ENCODE peak calls at places on chromosome 12, in four cellular contexts. C is ovary, K is Peyer's patch, G is AG04450. P is an unnamed sample.

GRCh38 chr12:122023339-122024131 is 1.9 kb downstream of the BCL7A start:
- DNase-seq in C (peak; percentile 78), G (peak; percentile 11), K (peak; percentile 66), P (peak; percentile 87)

GRCh38 chr12:78483767-78484315 is 380.7 kb upstream of the SYT1 start:
- DNase-seq in K (no peak), G (no peak), C (no peak), P (no peak)

GRCh38 chr12:98741615-98742265 is 96.7 kb downstream of the APAF1 start:
- DNase-seq in C (no peak), K (no peak), G (no peak), P (no peak)

GRCh38 chr12:46383654-46384450 is 11.3 kb upstream of the SLC38A2 start:
- DNase-seq in G (peak; percentile 95), K (peak; percentile 95), C (peak; percentile 95), P (peak; percentile 97)

GRCh38 chr12:110862331-110862730 is 15.5 kb downstream of the CCDC63 start:
- DNase-seq in K (no peak), C (no peak), G (no peak), P (no peak)

GRCh38 chr12:100199347-100200136 is 1.1 kb upstream of the ACTR6 start:
- DNase-seq in C (peak; percentile 71), G (no peak), K (peak; percentile 93), P (peak; percentile 85)

GRCh38 chr12:68406134-68406576 is 74.0 kb upstream of the MDM1 start:
- DNase-seq in K (peak; percentile 92), G (peak; percentile 65), C (peak; percentile 90), P (peak; percentile 96)

GRCh38 chr12:24118675-24119074 is 169.2 kb upstream of the SOX5 start:
- DNase-seq in C (no peak), G (no peak), K (no peak), P (no peak)

GRCh38 chr12:112361271-112361670 is 21.0 kb downstream of the HECTD4 start:
- DNase-seq in K (no peak), C (no peak), G (no peak), P (no peak)

GRCh38 chr12:104653730-104654328 is 197.1 kb downstream of the CHST11 start:
- DNase-seq in K (no peak), G (no peak), C (no peak), P (no peak)

GRCh38 chr12:104658085-104658484 is 201.3 kb downstream of the CHST11 start:
- DNase-seq in C (no peak), K (no peak), G (no peak), P (no peak)

GRCh38 chr12:104656921-104657320 is 200.2 kb downstream of the CHST11 start:
- DNase-seq in C (no peak), K (no peak), G (peak; percentile 36), P (no peak)

GRCh38 chr12:104655059-104655609 is 198.4 kb downstream of the CHST11 start:
- DNase-seq in K (no peak), G (no peak), C (no peak), P (no peak)

DNA sequence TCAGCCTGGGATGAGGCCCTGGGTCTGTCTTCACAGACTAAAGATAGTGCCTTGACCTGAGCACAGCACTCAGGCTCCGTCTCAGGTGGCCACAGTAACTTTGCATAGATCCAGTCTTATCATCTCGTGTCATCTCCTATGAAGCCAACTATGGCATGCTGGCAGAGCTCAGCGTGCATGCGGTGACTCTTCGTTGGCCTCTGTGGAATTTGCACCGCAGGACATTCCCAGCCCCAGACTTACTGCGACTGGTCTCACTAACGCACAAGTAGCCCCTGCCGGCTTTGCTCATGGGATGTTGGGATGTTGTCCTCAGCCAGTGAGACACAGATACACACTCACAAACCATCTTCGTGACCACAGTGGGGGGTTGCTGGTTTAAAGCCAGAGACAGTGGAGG is 199.6 kb downstream of the CHST11 start:
- DNase-seq in G (no peak), K (no peak), C (no peak), P (no peak)
- H3K27ac ChIP-seq in G (no peak overlapping the region), K (no peak overlapping the region), C (no peak overlapping the region), P (no peak overlapping the region)

DNA sequence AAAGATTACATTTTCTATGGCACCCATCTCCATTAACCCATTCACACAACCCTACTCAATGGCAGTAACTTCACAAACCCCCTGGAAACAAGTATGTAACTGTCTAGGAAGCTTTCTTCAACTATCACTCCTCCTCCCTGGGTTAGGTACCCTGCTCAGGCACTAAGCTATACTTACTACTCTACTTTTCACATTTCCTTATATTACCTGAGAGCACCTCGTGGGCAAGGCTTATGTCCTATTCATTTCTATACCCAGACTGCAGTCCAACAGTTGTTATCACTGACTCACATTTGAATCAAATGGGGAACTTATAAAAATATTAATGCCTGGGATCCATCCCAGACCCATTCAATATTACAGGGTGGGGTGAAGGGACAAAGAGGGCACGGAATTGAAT is 4.6 kb downstream of the PAWR start:
- DNase-seq in C (no peak), K (no peak), G (no peak), P (no peak)
- H3K4me3 ChIP-seq in C (peak overlapping the region; percentile 65), K (peak overlapping the region; percentile 91), G (no peak overlapping the region), P (peak overlapping the region; percentile 85)

GRCh38 chr12:49440031-49440430 is 72.8 kb downstream of the SPATS2 start:
- DNase-seq in K (no peak), G (no peak), C (no peak), P (no peak)

GRCh38 chr12:49442915-49443314 is 75.7 kb downstream of the SPATS2 start:
- DNase-seq in K (no peak), G (no peak), C (no peak), P (no peak)

GRCh38 chr12:49439042-49439441 is 71.8 kb downstream of the SPATS2 start:
- DNase-seq in K (no peak), C (no peak), G (no peak), P (no peak)
- H3K27ac ChIP-seq in K (no peak overlapping the region), C (no peak overlapping the region), G (no peak overlapping the region), P (no peak overlapping the region)

DNA sequence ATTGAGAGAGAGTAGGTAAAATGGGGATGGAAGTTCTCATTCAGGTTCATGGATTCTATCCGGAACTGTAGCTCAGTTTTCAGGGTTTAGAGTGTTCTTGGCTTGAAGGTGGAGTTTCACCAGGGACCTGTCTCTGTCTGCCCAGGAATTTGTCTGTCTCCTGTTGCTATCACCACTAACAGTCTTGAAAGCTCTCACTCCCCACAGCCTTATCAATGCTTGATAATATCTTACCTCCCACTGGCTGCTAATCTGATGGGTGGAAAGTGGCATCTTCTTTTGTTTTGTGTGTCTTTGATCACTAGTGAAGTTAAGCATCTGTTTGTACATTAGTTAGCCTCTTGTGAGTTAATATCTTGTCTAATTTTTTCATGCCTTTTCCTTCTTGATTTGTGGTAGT is 60.3 kb upstream of the TSPAN11 start:
- DNase-seq in K (no peak), C (no peak), G (no peak), P (no peak)
- H3K4me3 ChIP-seq in K (no peak overlapping the region), C (no peak overlapping the region), G (no peak overlapping the region), P (no peak overlapping the region)

DNA sequence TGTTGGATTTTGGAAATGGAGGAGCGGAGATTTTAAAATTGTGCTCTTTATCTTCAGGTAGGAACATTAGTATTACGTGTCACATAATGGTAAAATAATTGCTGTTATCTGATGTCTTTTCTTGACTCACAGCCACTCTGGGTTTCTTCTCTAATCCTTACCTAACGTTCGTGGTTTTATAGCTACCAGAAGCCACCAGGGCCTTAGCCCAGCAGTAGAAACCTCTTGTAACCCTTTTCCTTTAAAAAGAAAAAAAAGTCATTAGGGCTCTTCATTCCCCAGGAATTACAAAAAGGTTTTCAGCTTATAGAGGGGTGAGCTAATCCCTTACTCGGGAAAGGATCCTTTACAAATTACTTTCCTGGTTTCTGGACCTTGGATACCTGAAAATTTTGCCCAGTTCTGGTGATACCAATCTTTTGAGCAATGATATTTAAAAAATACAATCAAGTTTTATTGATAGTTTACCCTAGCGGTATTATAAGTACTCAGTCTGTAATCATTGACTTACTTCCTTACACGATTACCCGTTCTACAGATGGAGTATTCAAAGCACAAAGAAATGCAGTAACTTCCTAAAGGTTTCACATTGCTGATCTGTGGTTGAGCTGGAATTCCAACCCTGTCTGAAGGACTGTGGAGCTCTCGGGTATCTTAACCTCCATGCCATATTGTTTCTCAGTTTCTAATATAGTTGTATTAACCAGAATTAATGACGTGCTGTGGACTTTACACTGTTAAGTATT is 1.6 kb downstream of the GABARAPL1 start:
- DNase-seq in C (no peak), G (no peak), K (no peak), P (no peak)
- H3K27ac ChIP-seq in C (peak overlapping the region; percentile 97), G (peak overlapping the region; percentile 100), K (peak overlapping the region; percentile 99), P (peak overlapping the region; percentile 99)

GRCh38 chr12:6224550-6224949 is 24.4 kb downstream of the CD9 start:
- DNase-seq in G (no peak), K (no peak), C (peak; percentile 51), P (peak; percentile 94)

GRCh38 chr12:6225630-6226001 is 25.4 kb downstream of the CD9 start:
- DNase-seq in K (no peak), G (no peak), C (no peak), P (no peak)

GRCh38 chr12:6226002-6226700 is 26.0 kb downstream of the CD9 start:
- DNase-seq in G (no peak), K (no peak), C (peak; percentile 88), P (peak; percentile 96)

GRCh38 chr12:6228535-6229223 is 28.5 kb downstream of the CD9 start:
- DNase-seq in K (peak; percentile 65), G (no peak), C (no peak), P (no peak)

GRCh38 chr12:6226701-6227096 is 26.5 kb downstream of the CD9 start:
- DNase-seq in C (peak; percentile 71), G (no peak), K (no peak), P (no peak)
- H3K4me3 ChIP-seq in C (peak overlapping the region; percentile 5), G (no peak overlapping the region), K (no peak overlapping the region), P (peak overlapping the region; percentile 41)

GRCh38 chr12:69480698-69481097 is 10.5 kb downstream of the FRS2 start:
- DNase-seq in G (no peak), C (no peak), K (no peak), P (no peak)

GRCh38 chr12:69475237-69475984 is 5.2 kb downstream of the FRS2 start:
- DNase-seq in K (no peak), C (no peak), G (no peak), P (no peak)

GRCh38 chr12:69473229-69473628 is 3.0 kb downstream of the FRS2 start:
- DNase-seq in C (no peak), K (no peak), G (no peak), P (no peak)

GRCh38 chr12:69479675-69480074 is 9.5 kb downstream of the FRS2 start:
- DNase-seq in C (no peak), G (no peak), K (no peak), P (no peak)

DNA sequence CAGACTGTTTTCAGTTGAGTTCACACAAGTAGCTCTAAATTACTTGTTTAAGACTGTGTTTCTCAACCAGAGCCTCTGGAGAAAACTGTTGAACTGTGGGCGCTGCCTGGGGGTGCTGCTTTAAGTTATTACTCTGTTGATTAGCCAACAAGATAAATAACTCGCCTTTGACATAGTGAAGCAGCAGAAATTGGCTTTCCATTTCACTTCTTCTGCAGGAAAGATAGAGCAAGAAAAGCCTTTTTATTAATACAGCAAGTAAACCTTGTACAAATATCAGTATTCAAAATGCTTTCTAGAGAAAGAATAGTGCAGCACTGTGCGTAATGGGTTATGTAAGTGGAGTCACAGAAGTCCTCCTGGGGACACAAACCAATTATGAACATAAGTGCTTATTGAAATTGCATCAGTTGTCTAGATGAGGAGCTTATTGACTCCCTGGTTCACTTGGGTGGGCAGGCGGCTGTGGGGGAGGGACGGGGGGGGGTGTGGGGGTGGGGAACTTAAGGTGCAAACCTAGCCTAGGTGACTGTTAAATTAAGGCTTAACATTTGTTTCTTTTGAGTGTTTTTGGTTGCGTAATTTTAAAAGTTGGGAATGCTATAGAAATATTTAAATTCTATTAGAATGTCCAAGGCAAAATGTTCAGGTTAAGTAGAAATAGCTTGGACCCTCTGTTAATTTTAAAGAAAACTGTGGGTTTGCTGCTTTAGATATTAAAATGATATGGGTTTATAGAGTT is 6.3 kb downstream of the FRS2 start:
- DNase-seq in K (no peak), G (no peak), C (no peak), P (no peak)
- H3K27ac ChIP-seq in K (peak overlapping the region; percentile 44), G (no peak overlapping the region), C (peak overlapping the region; percentile 49), P (peak overlapping the region; percentile 74)